ENCODE peak calls at places on chromosomes 11 and 22, in seven cellular contexts. W is HepG2, R is SK-N-SH, V is GM12878, D is H1, T is HCT116, Z is K562. C is an unnamed sample.

GRCh38 chr11:69138265-69138664 is 17.5 kb upstream of the SMIM38 start:
- DNase-seq in T (peak), Z (peak), R (no peak), D (no peak), V (no peak), W (no peak), C (no peak)

GRCh38 chr22:39315389-39315788 is 4.0 kb downstream of the RPL3 start:
- DNase-seq in D (no peak), Z (no peak), T (no peak), R (no peak), V (no peak), W (no peak), C (no peak)

GRCh38 chr11:118659956-118660645 is 19.3 kb downstream of the TREH start:
- DNase-seq in V (no peak), Z (no peak), R (no peak), D (no peak), T (no peak), W (no peak), C (no peak)

GRCh38 chr11:118606157-118606843 is 1.1 kb upstream of the PHLDB1 start:
- DNase-seq in W (no peak), T (no peak), R (no peak), D (no peak), V (no peak), Z (peak), C (no peak)

GRCh38 chr11:122248130-122248529 is 132.1 kb upstream of the BLID start:
- DNase-seq in D (no peak), V (no peak), R (no peak), Z (no peak), T (no peak), W (no peak), C (no peak)

GRCh38 chr22:49967333-49968241 is 7.0 kb downstream of the PIM3 start:
- DNase-seq in T (no peak), Z (no peak), V (no peak), W (peak), R (peak), D (no peak), C (peak)

GRCh38 chr11:65129649-65130441 is 4.5 kb downstream of the SYVN1 start:
- DNase-seq in W (no peak), R (no peak), V (no peak), D (no peak), T (no peak), Z (no peak), C (no peak)

GRCh38 chr11:80383655-80384054 is 942.8 kb upstream of the TENM4 start:
- DNase-seq in V (no peak), R (peak), Z (no peak), W (no peak), T (no peak), D (no peak), C (no peak)

GRCh38 chr22:46233231-46233630 is 16.9 kb downstream of the CDPF1 start:
- DNase-seq in T (no peak), W (no peak), V (no peak), D (no peak), Z (no peak), R (no peak), C (no peak)

GRCh38 chr11:122038543-122038942 is 77.5 kb downstream of the BLID start:
- DNase-seq in W (no peak), T (no peak), R (no peak), V (no peak), D (no peak), Z (no peak), C (no peak)

GRCh38 chr22:26474687-26475086 is 8.9 kb downstream of the HPS4 start:
- DNase-seq in Z (no peak), D (no peak), T (no peak), R (no peak), V (no peak), W (no peak), C (no peak)

GRCh38 chr11:122598971-122599370 is 56.6 kb upstream of the UBASH3B start:
- DNase-seq in T (no peak), D (no peak), W (no peak), Z (no peak), R (no peak), V (no peak), C (no peak)

GRCh38 chr11:7098235-7098832 is 9.5 kb downstream of the RBMXL2 start:
- DNase-seq in R (peak), V (peak), D (no peak), W (peak), Z (peak), T (peak), C (peak)

GRCh38 chr11:57072640-57073039 is 83.9 kb downstream of the OR5AK2 start:
- DNase-seq in Z (no peak), V (no peak), W (no peak), D (no peak), R (no peak), T (peak), C (no peak)

GRCh38 chr11:10893713-10894112 is 35.9 kb upstream of the ZBED5 start:
- DNase-seq in V (no peak), T (no peak), W (peak), R (no peak), Z (no peak), D (no peak), C (no peak)

GRCh38 chr11:1222491-1223345 is at the start of gene MUC5B:
- DNase-seq in Z (no peak), V (no peak), T (no peak), D (no peak), W (no peak), R (peak), C (no peak)

GRCh38 chr11:76077575-76078150 is 128.6 kb downstream of the WNT11 start:
- DNase-seq in R (no peak), D (no peak), V (no peak), Z (no peak), T (no peak), W (no peak), C (no peak)

GRCh38 chr11:18650859-18651557 is 16.9 kb upstream of the SPTY2D1 start:
- DNase-seq in W (peak), V (peak), D (peak), R (peak), T (peak), Z (peak), C (peak)

GRCh38 chr11:105046898-105047579 is 1.9 kb upstream of the CARD16 start:
- DNase-seq in D (no peak), V (no peak), R (no peak), Z (no peak), T (no peak), W (peak), C (no peak)

GRCh38 chr22:19998232-19998951 is 18.2 kb downstream of the ARVCF start:
- DNase-seq in R (peak), D (no peak), T (no peak), Z (no peak), W (no peak), V (no peak), C (no peak)

GRCh38 chr22:24133187-24133965 is 47.9 kb upstream of the SUSD2 start:
- DNase-seq in R (no peak), Z (no peak), W (no peak), V (no peak), T (no peak), D (no peak), C (no peak)

GRCh38 chr11:132080121-132080520 is 709.7 kb downstream of the NTM start:
- DNase-seq in R (no peak), D (no peak), W (no peak), T (no peak), V (no peak), Z (no peak), C (no peak)

GRCh38 chr11:22491826-22492225 is 133.8 kb downstream of the FANCF start:
- DNase-seq in W (no peak), V (no peak), T (no peak), R (peak), Z (no peak), D (no peak), C (peak)

GRCh38 chr11:128424271-128424709 is 163.1 kb downstream of the ETS1 start:
- DNase-seq in V (no peak), R (no peak), Z (no peak), W (no peak), T (no peak), D (no peak), C (no peak)

GRCh38 chr22:44357962-44358553 is 45.3 kb upstream of the SHISAL1 start:
- DNase-seq in T (no peak), R (no peak), Z (no peak), D (no peak), V (no peak), W (no peak), C (no peak)

GRCh38 chr11:1150095-1150494 is 7.7 kb upstream of the MUC5AC start:
- DNase-seq in R (peak), Z (no peak), V (no peak), D (no peak), W (no peak), T (no peak), C (no peak)

GRCh38 chr22:38981005-38981658 is 1.0 kb upstream of the APOBEC3B start:
- DNase-seq in D (no peak), T (peak), V (no peak), Z (peak), R (no peak), W (peak), C (peak)

GRCh38 chr11:128394436-128395089 is 192.8 kb downstream of the ETS1 start:
- DNase-seq in T (no peak), D (no peak), Z (no peak), R (peak), W (no peak), V (no peak), C (no peak)

GRCh38 chr11:7657306-7658025 is 15.8 kb downstream of the CYB5R2 start:
- DNase-seq in W (peak), T (peak), R (peak), V (no peak), D (no peak), Z (peak), C (peak)

GRCh38 chr11:125085301-125086081 is 22.4 kb downstream of the SLC37A2 start:
- DNase-seq in W (no peak), D (no peak), R (peak), V (no peak), Z (no peak), T (no peak), C (no peak)

GRCh38 chr11:35166369-35167360 is 27.7 kb downstream of the CD44 start:
- DNase-seq in V (no peak), W (no peak), D (no peak), R (no peak), Z (no peak), T (peak), C (no peak)

GRCh38 chr11:117600261-117600783 is 196.7 kb downstream of the DSCAML1 start:
- DNase-seq in V (no peak), R (no peak), W (no peak), D (no peak), T (no peak), Z (no peak), C (no peak)
- TF ChIP-seq JUND in V (no peak), R (no peak), W (no peak), D (no peak), T (no peak), Z (no peak), C (no peak)

DNA sequence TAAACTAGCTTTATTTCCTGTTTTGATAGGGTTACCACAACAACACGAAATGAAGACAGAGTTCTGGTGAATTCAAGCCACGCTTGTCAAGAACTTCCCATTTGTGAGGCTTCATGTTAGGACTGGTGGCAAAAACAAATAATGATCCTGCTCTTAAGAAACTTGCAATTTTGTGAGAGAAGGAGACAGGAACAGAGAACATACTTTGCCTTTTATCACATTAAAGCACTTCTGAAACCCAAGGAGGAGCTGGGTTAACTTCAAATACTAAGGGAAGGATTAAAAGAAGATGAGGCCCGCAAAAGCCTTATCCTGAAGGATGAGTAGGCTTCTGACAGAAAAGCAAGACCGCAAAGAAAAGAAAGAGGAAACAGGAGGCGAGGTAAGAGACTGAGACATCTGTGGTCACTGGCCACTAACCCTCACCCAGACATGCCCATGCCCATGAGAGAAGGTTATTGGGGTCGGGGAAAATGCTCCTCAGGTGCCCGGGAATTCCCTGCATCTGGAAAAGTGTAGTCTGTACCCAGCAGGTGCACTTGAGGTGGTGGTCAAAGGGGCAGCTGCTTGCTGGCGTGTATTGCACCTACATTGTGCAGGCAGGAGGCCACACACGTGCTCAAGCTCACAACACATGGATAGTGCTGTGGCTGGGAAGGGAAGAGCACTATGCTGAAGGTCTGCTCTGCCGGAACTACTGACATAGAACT is 50.5 kb downstream of the MAPK1 start:
- DNase-seq in W (no peak), Z (peak), T (no peak), V (peak), R (peak), D (no peak), C (no peak)
- TF ChIP-seq JUND in W (no peak), Z (no peak), T (no peak), V (no peak), R (no peak), D (no peak), C (no peak)

GRCh38 chr11:114079406-114080072 is 20.0 kb downstream of the ZBTB16 start:
- DNase-seq in W (no peak), Z (no peak), D (no peak), T (no peak), R (no peak), V (no peak), C (no peak)

GRCh38 chr11:114081641-114082414 is 22.3 kb downstream of the ZBTB16 start:
- DNase-seq in R (no peak), W (no peak), T (no peak), V (no peak), Z (no peak), D (no peak), C (no peak)

GRCh38 chr11:114078423-114078822 is 18.9 kb downstream of the ZBTB16 start:
- DNase-seq in D (no peak), T (no peak), R (no peak), V (no peak), Z (no peak), W (peak), C (no peak)

GRCh38 chr11:114080769-114081168 is 21.3 kb downstream of the ZBTB16 start:
- DNase-seq in Z (no peak), R (no peak), T (no peak), W (no peak), V (no peak), D (no peak), C (no peak)

DNA sequence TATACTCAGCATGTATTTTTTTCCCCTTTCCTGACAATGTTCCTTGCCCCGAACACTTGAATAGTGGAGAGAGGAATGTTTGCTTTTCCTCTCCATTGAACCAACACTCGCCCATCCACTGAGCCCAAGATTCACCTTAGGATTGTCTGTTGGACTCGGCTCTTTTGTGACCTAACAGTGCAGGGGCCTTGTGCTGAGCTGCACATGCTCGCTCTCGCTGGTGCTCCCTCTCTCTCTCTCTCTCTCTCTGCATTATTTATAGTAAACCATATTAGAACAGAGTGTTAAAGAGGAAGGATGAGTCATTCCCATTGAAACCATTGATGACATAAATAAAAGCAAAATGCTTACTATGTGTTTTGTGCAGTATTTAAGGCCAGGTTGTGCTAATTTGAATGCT is 20.7 kb downstream of the ZBTB16 start:
- DNase-seq in R (no peak), Z (no peak), T (no peak), W (no peak), V (no peak), D (no peak), C (no peak)
- TF ChIP-seq JUND in R (no peak), Z (no peak), T (no peak), W (no peak), V (no peak), D (no peak), C (no peak)

DNA sequence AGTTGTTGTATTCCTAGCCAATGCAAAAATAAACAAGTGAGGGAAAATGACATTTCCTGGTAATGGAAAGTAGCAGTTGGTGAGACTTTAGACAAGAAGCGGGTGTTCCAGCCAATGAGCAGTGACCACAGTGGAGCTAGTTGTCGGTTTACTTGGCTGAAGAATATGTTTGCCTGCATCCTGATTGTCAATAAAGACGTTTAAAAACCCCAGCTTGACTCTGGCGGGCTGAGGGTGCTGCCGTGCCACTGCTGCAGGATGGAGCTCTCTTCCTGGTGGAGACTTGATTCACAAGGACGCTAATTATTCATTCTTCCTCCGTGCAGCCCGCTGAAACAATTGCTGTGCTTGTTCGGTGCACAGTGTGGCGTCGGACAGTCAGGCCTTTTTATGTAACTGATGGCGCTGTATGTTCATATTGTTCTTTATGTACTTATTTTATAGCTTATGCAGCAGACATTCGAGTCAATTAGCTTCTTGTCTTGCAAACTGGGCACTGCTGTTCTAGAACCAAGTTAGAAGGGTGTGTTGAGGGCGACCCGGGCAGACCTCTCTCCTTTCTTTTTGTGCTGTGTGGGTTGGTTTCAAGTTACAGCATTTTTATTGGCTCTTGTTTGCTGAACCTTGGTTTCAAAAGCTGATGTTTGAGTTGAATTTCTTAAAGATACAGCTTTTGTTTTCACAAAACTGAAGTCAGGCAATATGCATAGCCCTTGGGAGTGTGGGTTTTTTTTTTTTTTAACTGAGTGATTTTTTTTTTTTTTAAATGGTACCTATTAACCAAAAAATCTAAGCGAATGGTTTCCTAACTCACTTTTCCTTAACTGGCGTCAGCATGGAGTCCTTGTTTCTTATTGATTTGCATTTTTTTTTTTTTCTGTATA is 153.9 kb downstream of the TEAD1 start:
- DNase-seq in V (no peak), R (no peak), Z (peak), W (peak), T (no peak), D (peak), C (peak)
- TF ChIP-seq JUND in V (no peak), R (no peak), Z (no peak), W (no peak), T (no peak), D (no peak), C (no peak)

GRCh38 chr11:70834984-70835560 is 417.3 kb downstream of the SHANK2 start:
- DNase-seq in V (no peak), Z (no peak), D (no peak), W (no peak), T (no peak), R (no peak), C (no peak)
- TF ChIP-seq JUND in V (no peak), Z (no peak), D (no peak), W (no peak), T (no peak), R (no peak), C (no peak)

GRCh38 chr11:59573216-59573615 is 42.4 kb downstream of the OSBP start:
- DNase-seq in R (no peak), T (no peak), Z (no peak), W (no peak), V (no peak), D (no peak), C (no peak)
- TF ChIP-seq JUND in R (no peak), T (no peak), Z (no peak), W (no peak), V (no peak), D (no peak), C (no peak)

DNA sequence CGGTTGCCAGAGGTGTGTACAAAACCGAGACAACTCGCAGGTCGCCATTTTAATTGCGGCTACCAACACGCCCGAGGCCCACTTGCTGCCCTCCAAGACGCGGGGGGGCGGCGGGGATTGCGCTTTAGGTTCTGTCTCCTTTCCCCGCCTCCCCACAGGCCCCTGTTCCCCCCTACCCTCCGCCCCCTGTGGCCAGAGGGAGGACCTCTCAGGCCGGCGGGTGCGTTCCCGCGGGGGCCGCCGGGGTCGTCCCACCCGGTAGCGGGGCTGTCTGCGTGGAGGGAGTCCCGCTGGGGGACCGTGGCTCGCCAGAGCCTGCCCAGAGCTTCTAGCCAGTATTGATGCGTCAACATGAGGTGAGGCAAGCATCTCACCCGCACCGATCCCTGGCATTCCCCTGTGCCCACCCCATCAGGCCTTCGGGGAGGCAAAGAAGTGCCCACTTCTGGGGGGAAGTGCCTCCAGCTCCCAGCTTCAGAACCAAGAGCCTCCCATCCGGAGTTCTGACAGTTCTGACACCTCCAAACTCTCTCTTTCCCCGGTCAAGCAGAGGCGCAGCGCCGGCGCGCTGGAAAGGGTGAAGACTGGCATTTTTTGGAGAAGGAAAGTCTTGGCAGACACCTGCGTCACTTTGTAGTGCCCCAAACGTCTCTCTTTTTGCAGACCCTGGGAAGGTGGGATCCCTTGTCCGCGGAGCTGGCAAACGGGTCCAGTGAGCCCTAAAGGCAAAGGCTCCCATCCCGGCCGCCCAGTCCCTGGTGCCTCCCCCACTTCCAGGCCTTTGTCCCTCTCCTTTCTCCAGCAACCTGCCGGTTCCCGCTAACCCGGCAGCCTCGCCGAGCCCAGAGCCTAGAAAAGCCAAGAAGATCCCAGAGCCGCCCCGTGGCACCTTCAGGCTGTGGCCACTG is 3.1 kb upstream of the PAX6 start:
- DNase-seq in V (no peak), R (peak), D (no peak), T (no peak), W (no peak), Z (no peak), C (no peak)
- TF ChIP-seq JUND in V (no peak), R (no peak), D (no peak), T (no peak), W (no peak), Z (no peak), C (no peak)

GRCh38 chr22:30435674-30436126 is 10.1 kb downstream of the MTFP1 start:
- DNase-seq in T (peak), Z (no peak), R (no peak), W (no peak), D (no peak), V (no peak), C (no peak)
- TF ChIP-seq JUND in T (no peak), Z (no peak), R (no peak), W (no peak), D (no peak), V (no peak), C (no peak)

GRCh38 chr11:88508808-88509581 is 171.5 kb upstream of the CTSC start:
- DNase-seq in T (no peak), V (no peak), Z (peak), W (no peak), D (no peak), R (peak), C (no peak)
- TF ChIP-seq JUND in T (no peak), V (no peak), Z (no peak), W (no peak), D (no peak), R (no peak), C (no peak)